ENCODE peak calls at places on chromosomes 1 and 21, in nine cellular contexts. F is psoas muscle, R is retinal pigment epithelial cell, A is body of pancreas, D is colonic mucosa, X is thyroid gland, P is neural progenitor cell, I is adrenal gland, Q is AG09309. Z is an unnamed sample.

GRCh38 chr1:47527653-47528272 is 89.9 kb downstream of the FOXD2 start:
- DNase-seq in Q (no peak), D (peak; percentile 77), R (no peak), X (no peak), P (peak; percentile 46), F (no peak), A (peak; percentile 34), I (no peak), Z (peak; percentile 69)

GRCh38 chr1:62621907-62622306 is 24.6 kb downstream of the ANGPTL3 start:
- DNase-seq in A (peak; percentile 18), F (no peak), P (no peak), R (peak; percentile 48), X (no peak), D (no peak), Q (peak; percentile 75), I (peak; percentile 34), Z (no peak)

GRCh38 chr1:31564606-31564989 is 11.7 kb upstream of the TINAGL1 start:
- DNase-seq in I (no peak), F (no peak), Q (no peak), P (no peak), R (no peak), D (no peak), X (no peak), A (no peak), Z (no peak)

GRCh38 chr1:170711682-170712081 is 47.8 kb downstream of the PRRX1 start:
- DNase-seq in R (no peak), I (no peak), D (no peak), A (no peak), X (no peak), Q (no peak), F (no peak), P (no peak), Z (no peak)

GRCh38 chr1:66399888-66400529 is 133.9 kb upstream of the SGIP1 start:
- DNase-seq in P (no peak), X (no peak), I (no peak), Q (no peak), D (no peak), R (no peak), A (no peak), F (no peak), Z (no peak)

GRCh38 chr1:115337276-115337632 is 795 bp downstream of the NGF start:
- DNase-seq in P (no peak), F (no peak), X (peak; percentile 9), I (no peak), R (no peak), D (no peak), A (no peak), Q (no peak), Z (no peak)

GRCh38 chr1:239354211-239354610 is 32.2 kb upstream of the CHRM3 start:
- DNase-seq in I (no peak), X (no peak), R (no peak), P (no peak), F (no peak), D (no peak), Q (peak; percentile 38), A (no peak), Z (no peak)

GRCh38 chr1:226642421-226642820 is 93.9 kb downstream of the STUM start:
- DNase-seq in F (peak; percentile 34), P (no peak), Q (no peak), A (no peak), X (no peak), D (no peak), R (no peak), I (peak; percentile 5), Z (no peak)

GRCh38 chr1:241688940-241689368 is 36.9 kb downstream of the WDR64 start:
- DNase-seq in A (no peak), P (no peak), R (no peak), X (no peak), Q (no peak), D (no peak), I (no peak), F (no peak), Z (no peak)

GRCh38 chr1:48831579-48831978 is 54.9 kb upstream of the BEND5 start:
- DNase-seq in X (no peak), P (no peak), Q (no peak), F (no peak), D (no peak), A (no peak), R (no peak), I (no peak), Z (no peak)

GRCh38 chr1:245997471-245998258 is 509.4 kb downstream of the SMYD3 start:
- DNase-seq in P (no peak), F (no peak), A (peak; percentile 47), R (peak; percentile 65), I (no peak), D (no peak), X (peak; percentile 26), Q (no peak), Z (no peak)

GRCh38 chr1:39268906-39269305 is 64.4 kb downstream of the MACF1 start:
- DNase-seq in Q (no peak), P (peak; percentile 28), I (no peak), D (no peak), F (no peak), R (no peak), X (no peak), A (no peak), Z (no peak)

GRCh38 chr1:39269791-39270342 is 65.4 kb downstream of the MACF1 start:
- DNase-seq in F (no peak), A (no peak), I (no peak), R (no peak), P (peak; percentile 56), X (no peak), D (no peak), Q (peak; percentile 46), Z (no peak)

GRCh38 chr1:39272027-39272790 is 67.7 kb downstream of the MACF1 start:
- DNase-seq in R (no peak), A (peak; percentile 78), F (no peak), X (no peak), D (no peak), Q (no peak), P (no peak), I (no peak), Z (no peak)

GRCh38 chr1:39269349-39269748 is 64.9 kb downstream of the MACF1 start:
- DNase-seq in X (no peak), P (no peak), F (no peak), R (no peak), Q (no peak), D (no peak), A (no peak), I (no peak), Z (no peak)

DNA sequence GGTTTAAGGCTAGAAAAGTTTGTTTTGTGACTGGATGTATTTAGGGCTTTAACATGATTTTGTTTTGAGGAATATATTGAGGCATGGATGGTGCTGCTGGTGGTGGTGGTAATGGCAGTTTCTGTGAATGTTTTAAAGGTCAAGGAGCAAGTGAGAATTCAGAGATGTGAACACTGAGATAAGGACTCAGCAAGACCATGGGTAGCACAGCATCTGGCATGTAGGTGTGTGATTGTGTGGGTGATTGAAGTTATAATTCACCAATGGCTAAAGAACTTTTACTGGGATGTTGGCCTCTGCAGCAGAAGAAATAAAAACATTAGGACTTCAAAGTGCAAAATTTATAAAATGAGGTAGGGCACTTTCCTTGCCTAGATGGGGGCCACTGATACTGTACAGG is 65.9 kb downstream of the MACF1 start:
- DNase-seq in P (no peak), F (no peak), A (peak; percentile 26), I (no peak), D (no peak), X (no peak), R (no peak), Q (no peak), Z (no peak)
- H3K4me3 ChIP-seq in P (no peak overlapping the region), F (no peak overlapping the region), A (no peak overlapping the region), I (no peak overlapping the region), D (no peak overlapping the region), X (no peak overlapping the region), R (no peak overlapping the region), Q (peak overlapping the region; percentile 26), Z (no peak overlapping the region)

GRCh38 chr1:42311897-42312296 is 23.1 kb downstream of the FOXJ3 start:
- DNase-seq in Q (no peak), I (no peak), F (no peak), X (no peak), D (no peak), A (no peak), R (no peak), P (no peak), Z (no peak)
- TF ChIP-seq CTCF in Q (no peak), I (no peak), F (no peak), X (no peak), D (no peak), A (no peak), R (no peak), P (no peak), Z (no peak)

GRCh38 chr21:25220169-25220568 is 387.1 kb downstream of the MRPL39 start:
- DNase-seq in R (no peak), P (no peak), Q (no peak), D (no peak), F (no peak), A (no peak), X (no peak), I (no peak), Z (no peak)
- H3K4me3 ChIP-seq in R (no peak overlapping the region), P (no peak overlapping the region), Q (no peak overlapping the region), D (no peak overlapping the region), F (no peak overlapping the region), A (no peak overlapping the region), X (no peak overlapping the region), I (no peak overlapping the region), Z (no peak overlapping the region)

DNA sequence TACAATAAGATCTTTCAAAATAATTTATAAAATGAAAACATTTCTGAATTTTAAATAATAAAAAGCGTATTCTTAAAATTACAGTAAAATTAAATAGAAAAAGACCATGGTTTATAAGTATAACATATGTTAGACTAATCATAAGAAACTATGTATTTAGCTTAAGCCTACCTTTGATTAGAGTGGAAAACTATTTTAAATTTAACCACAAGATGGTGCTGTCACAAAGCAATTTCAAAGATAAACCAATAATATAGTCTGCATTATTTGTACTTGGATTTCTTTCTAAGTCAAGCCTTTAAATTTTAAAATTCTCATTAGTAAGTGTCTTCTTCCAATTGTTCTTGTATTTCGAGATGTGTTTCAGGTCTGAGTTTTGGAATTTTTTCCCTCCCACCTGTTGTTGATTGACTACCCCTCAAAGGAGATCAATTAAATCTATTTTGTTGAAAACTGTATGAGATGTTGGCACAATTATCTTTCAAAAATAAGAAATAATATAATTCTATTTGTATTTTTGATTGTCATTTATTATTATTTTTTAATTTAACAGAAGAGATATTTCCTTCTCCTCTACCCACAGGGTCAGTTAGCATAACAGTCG is 459.8 kb downstream of the KCNT2 start:
- DNase-seq in X (no peak), D (no peak), I (no peak), F (no peak), A (no peak), Q (peak; percentile 8), P (peak; percentile 10), R (no peak), Z (no peak)
- TF ChIP-seq CTCF in X (no peak), D (peak; percentile 64), I (peak; percentile 57), F (peak; percentile 60), A (peak; percentile 55), Q (peak; percentile 29), P (peak; percentile 76), R (peak; percentile 36), Z (no peak)

GRCh38 chr21:37273911-37274690 is 7.0 kb upstream of the VPS26C start:
- DNase-seq in Q (no peak), P (no peak), F (no peak), A (no peak), X (no peak), R (no peak), D (no peak), I (no peak), Z (no peak)
- H3K4me3 ChIP-seq in Q (no peak overlapping the region), P (no peak overlapping the region), F (no peak overlapping the region), A (no peak overlapping the region), X (no peak overlapping the region), R (no peak overlapping the region), D (no peak overlapping the region), I (no peak overlapping the region), Z (no peak overlapping the region)

GRCh38 chr1:58190614-58191013 is 355.9 kb downstream of the OMA1 start:
- DNase-seq in D (no peak), P (peak; percentile 21), A (no peak), Q (no peak), F (no peak), I (no peak), R (no peak), X (no peak), Z (no peak)

GRCh38 chr1:58189453-58189852 is 357.1 kb downstream of the OMA1 start:
- DNase-seq in P (no peak), Q (no peak), F (no peak), X (no peak), I (no peak), D (no peak), A (no peak), R (no peak), Z (no peak)
- TF ChIP-seq CTCF in P (no peak), Q (no peak), F (no peak), X (no peak), I (no peak), D (no peak), A (no peak), R (no peak), Z (no peak)